ENCODE peak calls at places on chromosome 6, in five cellular contexts. One of them, this sample, is unnamed.

GRCh38 chr6:166645928-166646327 is 18.9 kb upstream of the RPS6KA2 start:
- DNase-seq in H1: no peak
- DNase-seq in HepG2: no peak
- DNase-seq in K562: no peak
- DNase-seq in GM12878: no peak
- DNase-seq in this sample: no peak

GRCh38 chr6:111231078-111231435 is 143.8 kb downstream of the SLC16A10 start:
- DNase-seq in HepG2: no peak
- DNase-seq in GM12878: no peak
- DNase-seq in H1: no peak
- DNase-seq in K562: no peak
- DNase-seq in this sample: no peak

GRCh38 chr6:43724914-43725642 is 37.5 kb upstream of the MRPS18A start:
- DNase-seq in H1: no peak
- DNase-seq in HepG2: peak
- DNase-seq in GM12878: peak
- DNase-seq in K562: peak
- DNase-seq in this sample: no peak

GRCh38 chr6:153963352-153963751 is 75.7 kb upstream of the OPRM1 start:
- DNase-seq in H1: no peak
- DNase-seq in K562: no peak
- DNase-seq in HepG2: no peak
- DNase-seq in GM12878: no peak
- DNase-seq in this sample: no peak

GRCh38 chr6:140319209-140319608 is 944.8 kb upstream of the CITED2 start:
- DNase-seq in GM12878: no peak
- DNase-seq in K562: no peak
- DNase-seq in HepG2: peak
- DNase-seq in H1: no peak
- DNase-seq in this sample: no peak

GRCh38 chr6:167691566-167692312 is 135.0 kb upstream of the AFDN start:
- DNase-seq in H1: no peak
- DNase-seq in K562: no peak
- DNase-seq in GM12878: no peak
- DNase-seq in HepG2: no peak
- DNase-seq in this sample: no peak

GRCh38 chr6:3217286-3217685 is 10.2 kb downstream of the TUBB2B start:
- DNase-seq in HepG2: no peak
- DNase-seq in K562: no peak
- DNase-seq in H1: no peak
- DNase-seq in GM12878: no peak
- DNase-seq in this sample: no peak

GRCh38 chr6:43496370-43497128 is 13.6 kb downstream of the LRRC73 start:
- DNase-seq in K562: peak
- DNase-seq in GM12878: no peak
- DNase-seq in HepG2: peak
- DNase-seq in H1: peak
- DNase-seq in this sample: peak

GRCh38 chr6:33080127-33081089 is 4.6 kb downstream of the HLA-DPB1 start:
- DNase-seq in H1: peak
- DNase-seq in GM12878: no peak
- DNase-seq in K562: peak
- DNase-seq in HepG2: no peak
- DNase-seq in this sample: peak

GRCh38 chr6:117449549-117450439 is 24.1 kb upstream of the ROS1 start:
- DNase-seq in GM12878: peak
- DNase-seq in HepG2: peak
- DNase-seq in H1: peak
- DNase-seq in K562: peak
- DNase-seq in this sample: peak

GRCh38 chr6:146028835-146029572 is at the start of gene GRM1:
- DNase-seq in H1: peak
- DNase-seq in K562: no peak
- DNase-seq in HepG2: no peak
- DNase-seq in GM12878: no peak
- DNase-seq in this sample: peak

GRCh38 chr6:22737331-22737730 is 168.0 kb downstream of the HDGFL1 start:
- DNase-seq in HepG2: no peak
- DNase-seq in H1: peak
- DNase-seq in GM12878: peak
- DNase-seq in K562: no peak
- DNase-seq in this sample: no peak

GRCh38 chr6:133291671-133292070 is 50.5 kb downstream of the EYA4 start:
- DNase-seq in GM12878: no peak
- DNase-seq in H1: no peak
- DNase-seq in HepG2: no peak
- DNase-seq in K562: no peak
- DNase-seq in this sample: no peak

GRCh38 chr6:12844284-12845223 is 128.0 kb downstream of the PHACTR1 start:
- DNase-seq in H1: no peak
- DNase-seq in K562: peak
- DNase-seq in GM12878: no peak
- DNase-seq in HepG2: peak
- DNase-seq in this sample: peak

GRCh38 chr6:90468080-90468479 is 118.8 kb downstream of the MAP3K7 start:
- DNase-seq in HepG2: no peak
- DNase-seq in H1: no peak
- DNase-seq in GM12878: no peak
- DNase-seq in K562: peak
- DNase-seq in this sample: no peak
- TF ChIP-seq TAF1 in HepG2: no peak
- TF ChIP-seq TAF1 in H1: no peak
- TF ChIP-seq TAF1 in GM12878: no peak
- TF ChIP-seq TAF1 in K562: no peak
- TF ChIP-seq TAF1 in this sample: no peak

DNA sequence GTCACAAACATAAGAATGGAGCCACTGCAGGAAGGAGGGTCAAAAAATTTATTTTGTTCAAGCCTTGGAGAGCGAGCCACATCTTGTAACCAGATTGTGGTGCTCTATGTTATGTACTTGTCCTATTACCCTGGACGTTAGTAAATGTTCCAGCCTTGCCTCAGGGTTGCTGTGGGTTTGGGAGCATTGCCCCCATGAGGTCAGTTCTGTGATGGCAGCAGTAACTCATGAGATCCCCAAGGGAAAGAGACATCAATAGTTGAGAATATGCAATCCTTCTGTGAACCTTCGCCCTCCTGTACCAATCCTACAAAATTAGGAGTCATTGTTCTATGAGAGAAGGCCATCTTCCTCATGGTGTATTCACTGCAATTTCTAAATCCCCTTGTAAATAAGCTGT is 16.4 kb upstream of the CFAP206 start:
- DNase-seq in HepG2: peak
- DNase-seq in GM12878: no peak
- DNase-seq in H1: no peak
- DNase-seq in K562: peak
- DNase-seq in this sample: peak
- TF ChIP-seq RFX5 in HepG2: no peak
- TF ChIP-seq RFX5 in GM12878: no peak
- TF ChIP-seq RFX5 in H1: no peak
- TF ChIP-seq RFX5 in K562: no peak
- TF ChIP-seq RFX5 in this sample: no peak

DNA sequence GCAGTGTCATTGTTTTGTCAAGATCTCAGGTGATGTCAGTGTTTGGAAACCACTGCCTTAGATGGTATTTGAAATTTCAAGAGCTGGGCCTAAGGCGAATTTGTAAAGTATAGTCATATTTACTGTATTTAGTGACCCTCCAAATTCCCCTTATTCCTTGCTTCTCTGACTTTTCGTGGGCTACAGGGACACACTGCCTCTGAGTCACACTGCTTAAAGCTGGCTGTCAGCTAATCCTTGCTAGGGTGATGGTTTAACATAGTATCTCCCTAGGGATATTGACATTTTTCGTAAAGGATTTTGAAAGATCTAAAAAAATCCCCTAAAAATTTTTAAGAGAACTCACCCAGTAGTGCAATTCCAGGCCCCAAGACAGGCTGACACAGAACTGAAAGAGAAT is 4.1 kb downstream of the BMP6 start:
- DNase-seq in K562: no peak
- DNase-seq in GM12878: no peak
- DNase-seq in HepG2: no peak
- DNase-seq in H1: no peak
- DNase-seq in this sample: no peak
- TF ChIP-seq USF2 in K562: no peak
- TF ChIP-seq USF2 in GM12878: no peak
- TF ChIP-seq USF2 in HepG2: no peak
- TF ChIP-seq USF2 in H1: no peak
- TF ChIP-seq USF2 in this sample: no peak

DNA sequence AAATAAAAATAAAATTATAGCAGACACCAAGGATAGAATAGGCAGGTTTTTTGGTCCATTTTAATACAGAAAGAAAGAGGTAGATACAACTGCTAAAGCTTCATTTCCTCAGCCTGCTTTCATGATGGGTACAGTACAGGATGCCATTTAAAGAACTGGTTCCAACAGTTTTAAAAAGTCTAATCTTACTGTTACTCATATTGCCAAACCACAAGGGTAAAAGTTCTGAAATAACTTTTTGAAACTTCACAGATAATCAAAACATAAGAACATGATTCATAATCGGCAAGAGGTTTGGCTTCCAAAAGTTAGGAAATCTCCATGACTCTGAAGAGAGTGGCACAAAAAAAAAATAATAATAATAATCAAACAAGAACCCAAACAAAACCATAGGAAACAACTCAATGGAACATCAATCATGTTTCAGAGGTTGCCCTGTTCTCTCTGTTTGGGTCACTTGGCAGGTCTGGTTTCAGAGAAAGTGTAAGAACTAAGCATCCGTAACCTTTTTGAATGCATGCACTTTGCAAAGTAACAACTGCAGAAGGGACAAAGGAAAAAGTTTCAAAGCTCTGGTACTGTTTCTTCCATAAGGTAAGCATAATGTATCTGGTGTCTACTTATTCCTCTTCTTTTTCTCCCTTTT is 79.7 kb downstream of the SMLR1 start:
- DNase-seq in H1: no peak
- DNase-seq in K562: no peak
- DNase-seq in HepG2: no peak
- DNase-seq in GM12878: no peak
- DNase-seq in this sample: no peak
- TF ChIP-seq TAF1 in H1: no peak
- TF ChIP-seq TAF1 in K562: no peak
- TF ChIP-seq TAF1 in HepG2: no peak
- TF ChIP-seq TAF1 in GM12878: no peak
- TF ChIP-seq TAF1 in this sample: no peak

GRCh38 chr6:169896826-169897456 is 145.5 kb downstream of the ERMARD start:
- DNase-seq in K562: no peak
- DNase-seq in H1: peak
- DNase-seq in HepG2: no peak
- DNase-seq in GM12878: no peak
- DNase-seq in this sample: no peak

GRCh38 chr6:169897601-169898358 is 146.4 kb downstream of the ERMARD start:
- DNase-seq in K562: no peak
- DNase-seq in H1: no peak
- DNase-seq in GM12878: no peak
- DNase-seq in HepG2: no peak
- DNase-seq in this sample: no peak

GRCh38 chr6:169895926-169896761 is 144.7 kb downstream of the ERMARD start:
- DNase-seq in GM12878: no peak
- DNase-seq in H1: peak
- DNase-seq in K562: no peak
- DNase-seq in HepG2: no peak
- DNase-seq in this sample: peak

GRCh38 chr6:169899481-169900145 is 148.2 kb downstream of the ERMARD start:
- DNase-seq in H1: no peak
- DNase-seq in HepG2: no peak
- DNase-seq in K562: no peak
- DNase-seq in GM12878: no peak
- DNase-seq in this sample: no peak

GRCh38 chr6:169898788-169899480 is 147.5 kb downstream of the ERMARD start:
- DNase-seq in GM12878: no peak
- DNase-seq in HepG2: no peak
- DNase-seq in K562: peak
- DNase-seq in H1: no peak
- DNase-seq in this sample: no peak
- TF ChIP-seq RFX5 in GM12878: no peak
- TF ChIP-seq RFX5 in HepG2: no peak
- TF ChIP-seq RFX5 in K562: no peak
- TF ChIP-seq RFX5 in H1: no peak
- TF ChIP-seq RFX5 in this sample: no peak

GRCh38 chr6:15330174-15330934 is 84.5 kb downstream of the JARID2 start:
- DNase-seq in H1: peak
- DNase-seq in GM12878: no peak
- DNase-seq in K562: no peak
- DNase-seq in HepG2: no peak
- DNase-seq in this sample: no peak
- TF ChIP-seq USF2 in H1: no peak
- TF ChIP-seq USF2 in GM12878: no peak
- TF ChIP-seq USF2 in K562: no peak
- TF ChIP-seq USF2 in HepG2: no peak
- TF ChIP-seq USF2 in this sample: no peak

GRCh38 chr6:108157234-108157971 is 8.4 kb upstream of the NR2E1 start:
- DNase-seq in K562: no peak
- DNase-seq in HepG2: no peak
- DNase-seq in H1: peak
- DNase-seq in GM12878: no peak
- DNase-seq in this sample: peak
- TF ChIP-seq TAF1 in K562: no peak
- TF ChIP-seq TAF1 in HepG2: no peak
- TF ChIP-seq TAF1 in H1: no peak
- TF ChIP-seq TAF1 in GM12878: no peak
- TF ChIP-seq TAF1 in this sample: no peak

GRCh38 chr6:76631641-76632040 is 559.2 kb upstream of the IMPG1 start:
- DNase-seq in HepG2: no peak
- DNase-seq in H1: no peak
- DNase-seq in K562: no peak
- DNase-seq in GM12878: no peak
- DNase-seq in this sample: no peak

GRCh38 chr6:76634695-76635094 is 562.2 kb upstream of the IMPG1 start:
- DNase-seq in K562: no peak
- DNase-seq in GM12878: no peak
- DNase-seq in HepG2: no peak
- DNase-seq in H1: no peak
- DNase-seq in this sample: no peak

DNA sequence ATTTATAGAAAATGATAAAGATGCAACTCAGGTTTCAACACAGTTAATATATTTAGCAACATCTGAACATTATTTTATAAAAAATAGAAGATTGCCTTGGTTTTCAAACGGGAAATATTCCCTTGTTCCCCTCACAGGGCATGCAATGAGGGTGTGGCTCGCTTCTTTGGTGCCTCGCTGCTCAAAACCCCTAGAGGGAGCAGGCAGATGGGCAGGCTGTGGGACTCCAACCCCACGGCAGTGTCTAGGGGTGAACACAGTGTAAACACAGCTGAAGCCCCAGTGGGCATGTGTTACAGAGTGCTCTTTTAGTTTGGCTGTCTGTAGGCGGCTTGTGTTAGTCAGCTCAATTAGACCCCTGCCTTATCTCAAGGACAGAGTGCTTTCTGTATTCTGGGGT is 560.8 kb upstream of the IMPG1 start:
- DNase-seq in K562: no peak
- DNase-seq in GM12878: no peak
- DNase-seq in HepG2: no peak
- DNase-seq in H1: peak
- DNase-seq in this sample: no peak
- TF ChIP-seq RFX5 in K562: no peak
- TF ChIP-seq RFX5 in GM12878: no peak
- TF ChIP-seq RFX5 in HepG2: no peak
- TF ChIP-seq RFX5 in H1: no peak
- TF ChIP-seq RFX5 in this sample: no peak